ENCODE peak calls at places on chromosome 17, in four cellular contexts. K is GM23338, U is ascending aorta, P is sigmoid colon. Q is an unnamed sample.

GRCh38 chr17:3003401-3004149 is 59.8 kb downstream of the OR1D5 start:
- DNase-seq in K (no peak), U (peak; percentile 25), P (peak; percentile 78), Q (no peak)

GRCh38 chr17:58172369-58173071 is 5.7 kb downstream of the OR4D2 start:
- DNase-seq in P (no peak), K (peak; percentile 86), U (no peak), Q (no peak)

GRCh38 chr17:5416886-5417285 is 2.6 kb downstream of the NUP88 start:
- DNase-seq in K (no peak), P (no peak), U (no peak), Q (no peak)

GRCh38 chr17:15414502-15415348 is 52.7 kb downstream of the CDRT4 start:
- DNase-seq in P (peak; percentile 91), U (no peak), K (no peak), Q (no peak)

GRCh38 chr17:56699186-56699895 is 105.8 kb downstream of the NOG start:
- DNase-seq in P (peak; percentile 80), K (peak; percentile 80), U (no peak), Q (peak; percentile 98)

GRCh38 chr17:44829558-44830358 is at the start of gene GJC1:
- DNase-seq in P (peak; percentile 78), U (no peak), K (peak; percentile 85), Q (no peak)

GRCh38 chr17:83155128-83156081 is 76.0 kb downstream of the METRNL start:
- DNase-seq in P (peak; percentile 83), U (peak; percentile 43), K (no peak), Q (peak; percentile 33)

GRCh38 chr17:45225964-45226530 is 4.4 kb downstream of the FMNL1 start:
- DNase-seq in U (peak; percentile 78), P (peak; percentile 86), K (no peak), Q (peak; percentile 69)

GRCh38 chr17:59435238-59435637 is 103.8 kb downstream of the YPEL2 start:
- DNase-seq in U (no peak), P (no peak), K (no peak), Q (no peak)

GRCh38 chr17:7281953-7282751 is 634 bp downstream of the SLC2A4 start:
- DNase-seq in P (peak; percentile 87), U (no peak), K (peak; percentile 45), Q (no peak)

GRCh38 chr17:14301279-14301760 is 439 bp downstream of the HS3ST3B1 start:
- DNase-seq in K (peak; percentile 53), P (no peak), U (no peak), Q (no peak)

GRCh38 chr17:81867952-81868673 is 3.0 kb downstream of the ARHGDIA start:
- DNase-seq in U (no peak), P (no peak), K (no peak), Q (peak; percentile 73)

GRCh38 chr17:10628756-10629155 is 28.4 kb downstream of the MYH3 start:
- DNase-seq in P (no peak), K (peak; percentile 81), U (no peak), Q (no peak)

GRCh38 chr17:31857920-31858646 is 961 bp downstream of the COPRS start:
- DNase-seq in U (no peak), K (no peak), P (no peak), Q (no peak)

GRCh38 chr17:18235743-18236256 is 10.4 kb downstream of the LLGL1 start:
- DNase-seq in U (no peak), K (no peak), P (no peak), Q (peak; percentile 88)

GRCh38 chr17:64412944-64413381 is 22.3 kb upstream of the PECAM1 start:
- DNase-seq in P (peak; percentile 17), K (peak; percentile 39), U (no peak), Q (no peak)

GRCh38 chr17:5631958-5632357 is 47.6 kb upstream of the NLRP1 start:
- DNase-seq in U (no peak), P (no peak), K (peak; percentile 13), Q (no peak)

GRCh38 chr17:19311421-19312215 is 50.9 kb downstream of the B9D1 start:
- DNase-seq in P (peak; percentile 11), K (no peak), U (no peak), Q (no peak)

GRCh38 chr17:27741971-27742370 is 58.4 kb downstream of the NOS2 start:
- DNase-seq in U (no peak), K (no peak), P (no peak), Q (no peak)

GRCh38 chr17:74257311-74257710 is 16.7 kb upstream of the DNAI2 start:
- DNase-seq in P (no peak), U (no peak), K (no peak), Q (no peak)

GRCh38 chr17:74260525-74260850 is 13.5 kb upstream of the DNAI2 start:
- DNase-seq in K (peak; percentile 81), P (no peak), U (no peak), Q (no peak)

GRCh38 chr17:74262601-74263000 is 11.4 kb upstream of the DNAI2 start:
- DNase-seq in P (no peak), U (no peak), K (no peak), Q (no peak)

DNA sequence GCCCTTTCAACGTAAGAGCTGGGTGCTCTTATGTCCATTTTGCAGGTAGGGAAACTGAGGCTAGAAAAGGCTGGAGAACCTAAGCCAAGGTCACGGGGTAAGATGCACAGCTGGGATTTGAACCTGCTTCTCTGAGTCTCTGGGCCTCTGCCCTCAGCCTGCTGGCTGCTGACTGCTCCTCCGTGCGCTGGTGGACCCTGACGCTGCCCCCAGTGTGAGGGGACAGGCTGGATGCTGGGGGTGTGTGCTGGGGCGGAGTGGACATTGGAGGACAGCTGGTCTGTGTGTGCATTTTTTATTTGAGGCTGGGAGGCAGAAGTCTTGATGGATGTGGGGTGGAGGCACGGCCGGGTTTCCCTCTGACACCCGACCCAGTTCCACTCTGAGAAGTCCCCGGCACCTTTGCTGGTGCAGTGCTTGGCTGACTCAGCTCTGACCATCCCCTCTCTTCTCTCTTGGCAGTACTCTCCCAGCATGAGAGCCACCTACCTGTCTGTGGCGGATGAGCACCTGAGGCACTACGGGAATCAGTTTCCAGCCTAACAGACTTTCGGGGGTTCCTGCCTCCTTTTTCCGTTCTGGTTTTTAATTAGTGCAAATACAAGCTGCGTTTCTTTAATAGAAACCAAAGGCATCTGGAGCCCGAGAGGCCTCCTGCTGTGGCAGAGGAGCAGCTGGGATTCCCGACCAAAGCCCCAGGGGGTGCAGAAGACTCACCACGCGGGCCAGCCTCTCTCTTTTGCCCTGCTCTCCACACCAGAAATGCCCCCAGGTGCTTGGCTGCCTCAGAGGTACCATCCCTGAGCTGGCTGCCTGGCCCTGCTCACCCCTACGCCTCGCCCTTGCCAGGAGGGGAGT is 14.1 kb upstream of the DNAI2 start:
- DNase-seq in P (no peak), K (peak; percentile 45), U (no peak), Q (no peak)
- H3K4me3 ChIP-seq in P (no peak overlapping the region), K (peak overlapping the region; percentile 41), U (no peak overlapping the region), Q (no peak overlapping the region)

DNA sequence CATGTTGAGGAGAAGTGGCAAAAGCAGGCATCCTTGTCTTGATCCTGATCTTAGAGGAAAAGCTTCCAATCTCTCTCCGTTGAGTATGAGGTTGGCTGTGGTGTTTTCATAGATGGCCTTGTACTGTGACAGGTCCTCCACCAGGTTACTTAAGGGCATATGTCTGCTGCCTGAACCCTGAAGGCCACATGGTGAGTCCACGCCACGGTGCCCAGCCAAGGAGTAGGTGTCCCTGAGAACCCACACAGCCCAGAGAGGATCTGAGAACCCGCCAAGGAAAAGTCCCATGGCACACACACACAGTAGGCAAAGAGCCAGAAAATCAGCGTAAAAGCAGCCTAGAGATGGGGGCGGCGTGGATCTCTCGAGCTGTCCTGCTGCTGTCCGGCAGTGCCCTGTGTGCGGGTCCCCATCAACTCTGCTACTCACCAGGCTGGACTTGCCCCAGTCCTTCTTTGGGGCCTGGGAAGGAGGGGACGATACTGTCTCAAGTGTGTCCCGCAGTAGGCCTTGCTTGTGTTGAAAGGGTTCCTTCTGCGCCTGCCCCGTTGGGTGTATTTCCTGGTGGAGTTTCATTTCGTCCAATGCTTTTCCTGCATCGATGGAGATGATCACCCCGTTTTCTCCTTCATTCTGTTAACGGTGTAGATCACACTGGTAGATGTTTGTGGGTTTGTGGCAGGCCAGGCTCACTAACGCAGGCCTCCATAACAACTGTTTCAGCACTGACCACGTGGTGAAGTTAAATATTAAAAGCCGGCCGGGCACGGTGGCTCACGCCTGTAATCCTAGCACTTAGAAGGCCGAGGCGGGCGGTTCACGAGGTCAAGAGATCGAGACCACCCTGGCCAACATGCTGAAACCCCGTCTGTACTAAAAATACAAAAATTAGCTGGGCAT is 90.8 kb upstream of the DNAH17 start:
- DNase-seq in P (no peak), U (no peak), K (no peak), Q (peak; percentile 45)
- H3K27ac ChIP-seq in P (no peak overlapping the region), U (no peak overlapping the region), K (no peak overlapping the region), Q (no peak overlapping the region)

GRCh38 chr17:37661372-37662014 is 18.2 kb upstream of the DDX52 start:
- DNase-seq in K (peak; percentile 49), P (no peak), U (no peak), Q (no peak)
- TF ChIP-seq CTCF in K (no peak), P (no peak), U (no peak), Q (no peak)

GRCh38 chr17:62968445-62968923 is 2.4 kb downstream of the TANC2 start:
- DNase-seq in P (no peak), U (no peak), K (peak; percentile 93), Q (no peak)
- H3K4me3 ChIP-seq in P (no peak overlapping the region), U (no peak overlapping the region), K (no peak overlapping the region), Q (peak overlapping the region; percentile 99)

GRCh38 chr17:78275355-78275754 is 43.9 kb downstream of the TMEM235 start:
- DNase-seq in K (no peak), P (no peak), U (no peak), Q (no peak)

GRCh38 chr17:78276098-78276497 is 44.7 kb downstream of the TMEM235 start:
- DNase-seq in K (no peak), P (no peak), U (no peak), Q (no peak)

GRCh38 chr17:78273813-78274212 is 42.4 kb downstream of the TMEM235 start:
- DNase-seq in U (no peak), K (no peak), P (no peak), Q (no peak)

GRCh38 chr17:78278139-78278741 is 46.8 kb downstream of the TMEM235 start:
- DNase-seq in K (peak; percentile 67), U (no peak), P (no peak), Q (no peak)

GRCh38 chr17:78276499-78276898 is 45.1 kb downstream of the TMEM235 start:
- DNase-seq in P (no peak), K (no peak), U (no peak), Q (no peak)
- H3K27ac ChIP-seq in P (no peak overlapping the region), K (no peak overlapping the region), U (no peak overlapping the region), Q (no peak overlapping the region)

GRCh38 chr17:76593964-76594363 is 8.3 kb upstream of the ST6GALNAC2 start:
- DNase-seq in P (no peak), K (no peak), U (no peak), Q (no peak)
- TF ChIP-seq CTCF in P (no peak), K (peak; percentile 23), U (no peak), Q (no peak)

GRCh38 chr17:75514299-75515228 is 773 bp downstream of the CASKIN2 start:
- DNase-seq in K (peak; percentile 67), U (no peak), P (no peak), Q (peak; percentile 90)

GRCh38 chr17:75511610-75512575 is 3.4 kb downstream of the CASKIN2 start:
- DNase-seq in K (no peak), U (no peak), P (no peak), Q (no peak)

GRCh38 chr17:75515229-75515522 is 161 bp downstream of the CASKIN2 start:
- DNase-seq in P (no peak), K (no peak), U (no peak), Q (no peak)

GRCh38 chr17:75512946-75513666 is 2.2 kb downstream of the CASKIN2 start:
- DNase-seq in U (no peak), K (no peak), P (no peak), Q (no peak)

GRCh38 chr17:75513667-75514052 is 1.7 kb downstream of the CASKIN2 start:
- DNase-seq in U (no peak), K (no peak), P (no peak), Q (no peak)
- H3K4me3 ChIP-seq in U (peak overlapping the region; percentile 78), K (peak overlapping the region; percentile 98), P (peak overlapping the region; percentile 96), Q (no peak overlapping the region)

Q was measured in RWPE2.